ENCODE peak calls at places on chromosomes 4 and X, in eight cellular contexts. One of them, this sample, is unnamed.

GRCh38 chr4:140238353-140239041 is 84.5 kb upstream of the MAML3 start:
- DNase-seq in coronary artery: peak
- DNase-seq in neuronal stem cell: peak
- DNase-seq in dorsolateral prefrontal cortex: peak
- DNase-seq in mammary epithelial cell: peak
- DNase-seq in ascending aorta: peak
- DNase-seq in transverse colon: peak
- DNase-seq in left ventricle myocardium inferior: peak
- DNase-seq in this sample: peak

GRCh38 chrX:46324166-46324565 is 221.1 kb downstream of the ZNF674 start:
- DNase-seq in coronary artery: no peak
- DNase-seq in neuronal stem cell: no peak
- DNase-seq in dorsolateral prefrontal cortex: no peak
- DNase-seq in mammary epithelial cell: no peak
- DNase-seq in ascending aorta: no peak
- DNase-seq in transverse colon: no peak
- DNase-seq in left ventricle myocardium inferior: no peak
- DNase-seq in this sample: no peak

GRCh38 chr4:304987-305680 is at the start of gene ZNF732:
- DNase-seq in coronary artery: no peak
- DNase-seq in neuronal stem cell: peak
- DNase-seq in dorsolateral prefrontal cortex: peak
- DNase-seq in mammary epithelial cell: peak
- DNase-seq in ascending aorta: no peak
- DNase-seq in transverse colon: no peak
- DNase-seq in left ventricle myocardium inferior: peak
- DNase-seq in this sample: no peak

GRCh38 chr4:80705311-80705710 is 325.2 kb upstream of the BMP3 start:
- DNase-seq in coronary artery: no peak
- DNase-seq in neuronal stem cell: no peak
- DNase-seq in dorsolateral prefrontal cortex: no peak
- DNase-seq in mammary epithelial cell: no peak
- DNase-seq in ascending aorta: no peak
- DNase-seq in transverse colon: no peak
- DNase-seq in left ventricle myocardium inferior: no peak
- DNase-seq in this sample: no peak

GRCh38 chrX:49754238-49754857 is 58.6 kb upstream of the PAGE1 start:
- DNase-seq in coronary artery: no peak
- DNase-seq in neuronal stem cell: peak
- DNase-seq in dorsolateral prefrontal cortex: no peak
- DNase-seq in mammary epithelial cell: peak
- DNase-seq in ascending aorta: no peak
- DNase-seq in transverse colon: peak
- DNase-seq in left ventricle myocardium inferior: peak
- DNase-seq in this sample: peak

GRCh38 chr4:19575959-19576358 is 675.7 kb upstream of the SLIT2 start:
- DNase-seq in coronary artery: no peak
- DNase-seq in neuronal stem cell: no peak
- DNase-seq in dorsolateral prefrontal cortex: no peak
- DNase-seq in mammary epithelial cell: no peak
- DNase-seq in ascending aorta: no peak
- DNase-seq in transverse colon: no peak
- DNase-seq in left ventricle myocardium inferior: no peak
- DNase-seq in this sample: no peak

GRCh38 chr4:70570796-70571195 is 21.3 kb upstream of the AMBN start:
- DNase-seq in coronary artery: no peak
- DNase-seq in neuronal stem cell: no peak
- DNase-seq in dorsolateral prefrontal cortex: no peak
- DNase-seq in mammary epithelial cell: no peak
- DNase-seq in ascending aorta: no peak
- DNase-seq in transverse colon: no peak
- DNase-seq in left ventricle myocardium inferior: no peak
- DNase-seq in this sample: no peak

GRCh38 chrX:103063918-103064434 is at the start of gene BEX1:
- DNase-seq in coronary artery: no peak
- DNase-seq in neuronal stem cell: peak
- DNase-seq in dorsolateral prefrontal cortex: peak
- DNase-seq in mammary epithelial cell: peak
- DNase-seq in ascending aorta: no peak
- DNase-seq in transverse colon: peak
- DNase-seq in left ventricle myocardium inferior: no peak
- DNase-seq in this sample: no peak

GRCh38 chrX:15724911-15725310 is 13.2 kb upstream of the CA5B start:
- DNase-seq in coronary artery: no peak
- DNase-seq in neuronal stem cell: no peak
- DNase-seq in dorsolateral prefrontal cortex: no peak
- DNase-seq in mammary epithelial cell: no peak
- DNase-seq in ascending aorta: no peak
- DNase-seq in transverse colon: no peak
- DNase-seq in left ventricle myocardium inferior: no peak
- DNase-seq in this sample: no peak

GRCh38 chrX:126170715-126171114 is 4.6 kb upstream of the DCAF12L2 start:
- DNase-seq in coronary artery: no peak
- DNase-seq in neuronal stem cell: no peak
- DNase-seq in dorsolateral prefrontal cortex: no peak
- DNase-seq in mammary epithelial cell: no peak
- DNase-seq in ascending aorta: no peak
- DNase-seq in transverse colon: no peak
- DNase-seq in left ventricle myocardium inferior: no peak
- DNase-seq in this sample: no peak

GRCh38 chr4:73730292-73730691 is 10.1 kb upstream of the CXCL8 start:
- DNase-seq in coronary artery: no peak
- DNase-seq in neuronal stem cell: no peak
- DNase-seq in dorsolateral prefrontal cortex: no peak
- DNase-seq in mammary epithelial cell: no peak
- DNase-seq in ascending aorta: no peak
- DNase-seq in transverse colon: no peak
- DNase-seq in left ventricle myocardium inferior: no peak
- DNase-seq in this sample: no peak

GRCh38 chrX:3371163-3371562 is 24.7 kb upstream of the MXRA5 start:
- DNase-seq in coronary artery: no peak
- DNase-seq in neuronal stem cell: no peak
- DNase-seq in dorsolateral prefrontal cortex: no peak
- DNase-seq in mammary epithelial cell: peak
- DNase-seq in ascending aorta: no peak
- DNase-seq in transverse colon: no peak
- DNase-seq in left ventricle myocardium inferior: no peak
- DNase-seq in this sample: no peak

GRCh38 chr4:84726356-84726755 is 143.4 kb downstream of the CDS1 start:
- DNase-seq in coronary artery: no peak
- DNase-seq in neuronal stem cell: no peak
- DNase-seq in dorsolateral prefrontal cortex: no peak
- DNase-seq in mammary epithelial cell: no peak
- DNase-seq in ascending aorta: no peak
- DNase-seq in transverse colon: no peak
- DNase-seq in left ventricle myocardium inferior: no peak
- DNase-seq in this sample: no peak

GRCh38 chr4:38560763-38561558 is 103.0 kb upstream of the KLF3 start:
- DNase-seq in coronary artery: no peak
- DNase-seq in neuronal stem cell: no peak
- DNase-seq in dorsolateral prefrontal cortex: no peak
- DNase-seq in mammary epithelial cell: peak
- DNase-seq in ascending aorta: no peak
- DNase-seq in transverse colon: no peak
- DNase-seq in left ventricle myocardium inferior: no peak
- DNase-seq in this sample: no peak

GRCh38 chr4:154622598-154622997 is 10.1 kb upstream of the FGG start:
- DNase-seq in coronary artery: no peak
- DNase-seq in neuronal stem cell: peak
- DNase-seq in dorsolateral prefrontal cortex: no peak
- DNase-seq in mammary epithelial cell: peak
- DNase-seq in ascending aorta: no peak
- DNase-seq in transverse colon: no peak
- DNase-seq in left ventricle myocardium inferior: no peak
- DNase-seq in this sample: no peak

GRCh38 chr4:4559596-4559995 is 17.7 kb upstream of the STX18 start:
- DNase-seq in coronary artery: no peak
- DNase-seq in neuronal stem cell: no peak
- DNase-seq in dorsolateral prefrontal cortex: no peak
- DNase-seq in mammary epithelial cell: peak
- DNase-seq in ascending aorta: no peak
- DNase-seq in transverse colon: no peak
- DNase-seq in left ventricle myocardium inferior: no peak
- DNase-seq in this sample: no peak

GRCh38 chrX:153526801-153527599 is 9.6 kb downstream of the ATP2B3 start:
- DNase-seq in coronary artery: no peak
- DNase-seq in neuronal stem cell: no peak
- DNase-seq in dorsolateral prefrontal cortex: no peak
- DNase-seq in mammary epithelial cell: no peak
- DNase-seq in ascending aorta: no peak
- DNase-seq in transverse colon: no peak
- DNase-seq in left ventricle myocardium inferior: no peak
- DNase-seq in this sample: no peak

GRCh38 chr4:174365018-174365587 is 81.4 kb downstream of the CEP44 start:
- DNase-seq in coronary artery: no peak
- DNase-seq in neuronal stem cell: peak
- DNase-seq in dorsolateral prefrontal cortex: no peak
- DNase-seq in mammary epithelial cell: no peak
- DNase-seq in ascending aorta: no peak
- DNase-seq in transverse colon: no peak
- DNase-seq in left ventricle myocardium inferior: no peak
- DNase-seq in this sample: no peak

GRCh38 chr4:77917601-77918000 is 55.0 kb downstream of the MRPL1 start:
- DNase-seq in coronary artery: no peak
- DNase-seq in neuronal stem cell: no peak
- DNase-seq in dorsolateral prefrontal cortex: no peak
- DNase-seq in mammary epithelial cell: no peak
- DNase-seq in ascending aorta: no peak
- DNase-seq in transverse colon: peak
- DNase-seq in left ventricle myocardium inferior: no peak
- DNase-seq in this sample: no peak

GRCh38 chrX:55640854-55641253 is 17.7 kb downstream of the FOXR2 start:
- DNase-seq in coronary artery: no peak
- DNase-seq in neuronal stem cell: no peak
- DNase-seq in dorsolateral prefrontal cortex: no peak
- DNase-seq in mammary epithelial cell: no peak
- DNase-seq in ascending aorta: no peak
- DNase-seq in transverse colon: no peak
- DNase-seq in left ventricle myocardium inferior: no peak
- DNase-seq in this sample: no peak

GRCh38 chr4:9691221-9692065 is 90.0 kb upstream of the DRD5 start:
- DNase-seq in coronary artery: peak
- DNase-seq in neuronal stem cell: peak
- DNase-seq in dorsolateral prefrontal cortex: peak
- DNase-seq in mammary epithelial cell: peak
- DNase-seq in ascending aorta: peak
- DNase-seq in transverse colon: peak
- DNase-seq in left ventricle myocardium inferior: peak
- DNase-seq in this sample: peak

GRCh38 chr4:52868138-52868537 is 6.0 kb downstream of the RASL11B start:
- DNase-seq in coronary artery: no peak
- DNase-seq in neuronal stem cell: no peak
- DNase-seq in dorsolateral prefrontal cortex: no peak
- DNase-seq in mammary epithelial cell: no peak
- DNase-seq in ascending aorta: no peak
- DNase-seq in transverse colon: no peak
- DNase-seq in left ventricle myocardium inferior: peak
- DNase-seq in this sample: no peak

GRCh38 chr4:81747242-81747930 is 275.7 kb upstream of the RASGEF1B start:
- DNase-seq in coronary artery: no peak
- DNase-seq in neuronal stem cell: no peak
- DNase-seq in dorsolateral prefrontal cortex: no peak
- DNase-seq in mammary epithelial cell: no peak
- DNase-seq in ascending aorta: no peak
- DNase-seq in transverse colon: no peak
- DNase-seq in left ventricle myocardium inferior: no peak
- DNase-seq in this sample: no peak

GRCh38 chrX:72131317-72132294 is at the start of gene RTL5:
- DNase-seq in coronary artery: peak
- DNase-seq in neuronal stem cell: peak
- DNase-seq in dorsolateral prefrontal cortex: peak
- DNase-seq in mammary epithelial cell: peak
- DNase-seq in ascending aorta: peak
- DNase-seq in transverse colon: peak
- DNase-seq in left ventricle myocardium inferior: peak
- DNase-seq in this sample: peak

GRCh38 chr4:128648021-128648420 is 161.5 kb upstream of the JADE1 start:
- DNase-seq in coronary artery: no peak
- DNase-seq in neuronal stem cell: no peak
- DNase-seq in dorsolateral prefrontal cortex: no peak
- DNase-seq in mammary epithelial cell: no peak
- DNase-seq in ascending aorta: no peak
- DNase-seq in transverse colon: no peak
- DNase-seq in left ventricle myocardium inferior: no peak
- DNase-seq in this sample: no peak

GRCh38 chrX:36909584-36909983 is 98.6 kb upstream of the FAM47C start:
- DNase-seq in coronary artery: no peak
- DNase-seq in neuronal stem cell: no peak
- DNase-seq in dorsolateral prefrontal cortex: no peak
- DNase-seq in mammary epithelial cell: no peak
- DNase-seq in ascending aorta: no peak
- DNase-seq in transverse colon: no peak
- DNase-seq in left ventricle myocardium inferior: no peak
- DNase-seq in this sample: no peak

GRCh38 chrX:19889582-19890342 is 2.4 kb upstream of the SH3KBP1 start:
- DNase-seq in coronary artery: no peak
- DNase-seq in neuronal stem cell: no peak
- DNase-seq in dorsolateral prefrontal cortex: no peak
- DNase-seq in mammary epithelial cell: peak
- DNase-seq in ascending aorta: no peak
- DNase-seq in transverse colon: peak
- DNase-seq in left ventricle myocardium inferior: no peak
- DNase-seq in this sample: no peak

GRCh38 chrX:9525511-9526248 is 60.8 kb downstream of the TBL1X start:
- DNase-seq in coronary artery: peak
- DNase-seq in neuronal stem cell: no peak
- DNase-seq in dorsolateral prefrontal cortex: no peak
- DNase-seq in mammary epithelial cell: no peak
- DNase-seq in ascending aorta: no peak
- DNase-seq in transverse colon: no peak
- DNase-seq in left ventricle myocardium inferior: no peak
- DNase-seq in this sample: no peak
- H3K27ac ChIP-seq in coronary artery: no peak
- H3K27ac ChIP-seq in neuronal stem cell: peak
- H3K27ac ChIP-seq in dorsolateral prefrontal cortex: no peak
- H3K27ac ChIP-seq in mammary epithelial cell: no peak
- H3K27ac ChIP-seq in ascending aorta: no peak
- H3K27ac ChIP-seq in transverse colon: no peak
- H3K27ac ChIP-seq in left ventricle myocardium inferior: no peak
- H3K27ac ChIP-seq in this sample: no peak

GRCh38 chr4:25654971-25655963 is at the start of gene SLC34A2:
- DNase-seq in coronary artery: no peak
- DNase-seq in neuronal stem cell: peak
- DNase-seq in dorsolateral prefrontal cortex: no peak
- DNase-seq in mammary epithelial cell: no peak
- DNase-seq in ascending aorta: no peak
- DNase-seq in transverse colon: peak
- DNase-seq in left ventricle myocardium inferior: no peak
- DNase-seq in this sample: no peak
- H3K4me3 ChIP-seq in coronary artery: no peak
- H3K4me3 ChIP-seq in neuronal stem cell: no peak
- H3K4me3 ChIP-seq in dorsolateral prefrontal cortex: peak
- H3K4me3 ChIP-seq in mammary epithelial cell: no peak
- H3K4me3 ChIP-seq in ascending aorta: no peak
- H3K4me3 ChIP-seq in transverse colon: no peak
- H3K4me3 ChIP-seq in left ventricle myocardium inferior: peak
- H3K4me3 ChIP-seq in this sample: peak

GRCh38 chr4:123811763-123812390 is 415.3 kb downstream of the SPRY1 start:
- DNase-seq in coronary artery: no peak
- DNase-seq in neuronal stem cell: no peak
- DNase-seq in dorsolateral prefrontal cortex: no peak
- DNase-seq in mammary epithelial cell: no peak
- DNase-seq in ascending aorta: no peak
- DNase-seq in transverse colon: no peak
- DNase-seq in left ventricle myocardium inferior: no peak
- DNase-seq in this sample: no peak
- H3K27ac ChIP-seq in coronary artery: peak
- H3K27ac ChIP-seq in neuronal stem cell: no peak
- H3K27ac ChIP-seq in dorsolateral prefrontal cortex: no peak
- H3K27ac ChIP-seq in mammary epithelial cell: no peak
- H3K27ac ChIP-seq in ascending aorta: no peak
- H3K27ac ChIP-seq in transverse colon: peak
- H3K27ac ChIP-seq in left ventricle myocardium inferior: no peak
- H3K27ac ChIP-seq in this sample: peak

GRCh38 chr4:153347117-153347516 is 2.6 kb downstream of the MND1 start:
- DNase-seq in coronary artery: no peak
- DNase-seq in neuronal stem cell: no peak
- DNase-seq in dorsolateral prefrontal cortex: no peak
- DNase-seq in mammary epithelial cell: no peak
- DNase-seq in ascending aorta: no peak
- DNase-seq in transverse colon: no peak
- DNase-seq in left ventricle myocardium inferior: no peak
- DNase-seq in this sample: no peak
- H3K4me3 ChIP-seq in coronary artery: no peak
- H3K4me3 ChIP-seq in neuronal stem cell: no peak
- H3K4me3 ChIP-seq in dorsolateral prefrontal cortex: no peak
- H3K4me3 ChIP-seq in mammary epithelial cell: no peak
- H3K4me3 ChIP-seq in ascending aorta: no peak
- H3K4me3 ChIP-seq in transverse colon: no peak
- H3K4me3 ChIP-seq in left ventricle myocardium inferior: no peak
- H3K4me3 ChIP-seq in this sample: no peak